ENCODE peak calls at places on chromosomes 3 and 15, in four cellular contexts. P, W, T and D are unnamed samples.

GRCh38 chr3:160169139-160169830 is 55.9 kb upstream of the C3orf80 start:
- DNase-seq in P (peak; percentile 74), W (no peak), T (no peak), D (no peak)

GRCh38 chr3:62873672-62874397 is 1.4 kb downstream of the CADPS start:
- DNase-seq in P (no peak), W (peak; percentile 64), T (peak; percentile 55), D (peak; percentile 10)

GRCh38 chr3:194779729-194780224 is 94.1 kb downstream of the FAM43A start:
- DNase-seq in P (no peak), W (no peak), T (no peak), D (no peak)

GRCh38 chr15:85164841-85165466 is 183.3 kb downstream of the PDE8A start:
- DNase-seq in P (no peak), W (no peak), T (no peak), D (no peak)

GRCh38 chr15:73683624-73684536 is at the start of gene CD276:
- DNase-seq in P (peak; percentile 65), W (peak; percentile 82), T (peak; percentile 89), D (peak; percentile 83)

GRCh38 chr3:94130690-94131089 is 67.8 kb downstream of the NSUN3 start:
- DNase-seq in P (no peak), W (no peak), T (no peak), D (no peak)

GRCh38 chr15:43903864-43904290 is 77.1 kb downstream of the WDR76 start:
- DNase-seq in P (peak; percentile 75), W (no peak), T (peak; percentile 37), D (peak; percentile 46)

GRCh38 chr3:134325106-134325705 is 49.0 kb downstream of the AMOTL2 start:
- DNase-seq in P (no peak), W (no peak), T (no peak), D (no peak)

GRCh38 chr15:58528197-58528870 is 96.5 kb downstream of the LIPC start:
- DNase-seq in P (peak; percentile 65), W (no peak), T (no peak), D (peak; percentile 54)

GRCh38 chr15:76433798-76434400 is 97.3 kb downstream of the ISL2 start:
- DNase-seq in P (peak; percentile 24), W (no peak), T (no peak), D (no peak)

GRCh38 chr3:103127737-103128136 is 692.9 kb downstream of the ZPLD1 start:
- DNase-seq in P (peak; percentile 2), W (no peak), T (no peak), D (no peak)

GRCh38 chr3:176193032-176193698 is 1004.1 kb downstream of the TBL1XR1 start:
- DNase-seq in P (no peak), W (no peak), T (no peak), D (no peak)

GRCh38 chr3:23926736-23927135 is 9.8 kb downstream of the RPL15 start:
- DNase-seq in P (no peak), W (no peak), T (no peak), D (no peak)

GRCh38 chr3:169041677-169042171 is 621.8 kb downstream of the MECOM start:
- DNase-seq in P (peak; percentile 79), W (no peak), T (no peak), D (no peak)

GRCh38 chr15:40787344-40787841 is 17.6 kb downstream of the C15orf62 start:
- DNase-seq in P (peak; percentile 78), W (peak; percentile 71), T (no peak), D (no peak)

GRCh38 chr3:68893600-68894239 is 38.6 kb downstream of the TAFA4 start:
- DNase-seq in P (peak; percentile 65), W (no peak), T (no peak), D (no peak)

GRCh38 chr3:161171113-161171512 is 50.0 kb upstream of the NMD3 start:
- DNase-seq in P (peak; percentile 86), W (no peak), T (peak; percentile 87), D (peak; percentile 48)

GRCh38 chr15:90201150-90201943 is at the start of gene SEMA4B:
- DNase-seq in P (peak; percentile 35), W (peak; percentile 91), T (peak; percentile 78), D (peak; percentile 69)

GRCh38 chr3:15317164-15317477 is 15.3 kb downstream of the SH3BP5 start:
- DNase-seq in P (no peak), W (no peak), T (peak; percentile 47), D (no peak)

GRCh38 chr3:46713898-46714552 is 3.6 kb downstream of the PRSS50 start:
- DNase-seq in P (no peak), W (no peak), T (no peak), D (no peak)

GRCh38 chr15:80984856-80985255 is 4.8 kb downstream of the MESD start:
- DNase-seq in P (no peak), W (no peak), T (no peak), D (no peak)

GRCh38 chr3:153379516-153379915 is 217.5 kb downstream of the RAP2B start:
- DNase-seq in P (peak; percentile 47), W (no peak), T (no peak), D (no peak)

GRCh38 chr3:69499899-69500316 is 114.0 kb upstream of the FRMD4B start:
- DNase-seq in P (no peak), W (peak; percentile 58), T (peak; percentile 59), D (peak; percentile 69)

GRCh38 chr3:185308126-185308754 is 54.4 kb upstream of the EHHADH start:
- DNase-seq in P (peak; percentile 85), W (no peak), T (no peak), D (no peak)

GRCh38 chr3:139281512-139282196 is 62.2 kb upstream of the MRPS22 start:
- DNase-seq in P (no peak), W (no peak), T (no peak), D (no peak)

GRCh38 chr15:90836296-90836871 is 32.0 kb upstream of the FURIN start:
- DNase-seq in P (peak; percentile 73), W (peak; percentile 29), T (peak; percentile 42), D (no peak)